ENCODE peak calls at places on chromosome 2, in seven cellular contexts. R, L, H, M, J, X and T are unnamed samples.

GRCh38 chr2:130852521-130853115 is 15.9 kb downstream of the ARHGEF4 start:
- DNase-seq in M (no peak), L (no peak), J (no peak), H (no peak), X (no peak), R (no peak), T (no peak)

GRCh38 chr2:201419057-201419635 is 32.1 kb downstream of the TRAK2 start:
- DNase-seq in L (no peak), H (no peak), R (no peak), J (no peak), M (no peak), X (peak), T (no peak)

GRCh38 chr2:121136323-121136722 is 148.7 kb downstream of the TFCP2L1 start:
- DNase-seq in L (no peak), M (no peak), H (no peak), R (no peak), X (no peak), J (no peak), T (no peak)

GRCh38 chr2:159035790-159036411 is 67.5 kb downstream of the TANC1 start:
- DNase-seq in H (no peak), X (peak), R (no peak), J (peak), M (peak), L (no peak), T (no peak)

GRCh38 chr2:42568431-42569115 is at the start of gene MTA3:
- DNase-seq in M (peak), H (peak), J (peak), R (peak), X (peak), L (peak), T (no peak)

GRCh38 chr2:216694201-216694825 is 1.0 kb downstream of the IGFBP5 start:
- DNase-seq in H (peak), R (no peak), M (no peak), L (peak), J (peak), X (no peak), T (no peak)

GRCh38 chr2:108579631-108580030 is 45.4 kb downstream of the LIMS1 start:
- DNase-seq in X (no peak), M (peak), J (no peak), L (no peak), R (no peak), H (no peak), T (no peak)

GRCh38 chr2:54572262-54572635 is 116.1 kb downstream of the SPTBN1 start:
- DNase-seq in H (no peak), L (no peak), J (peak), M (peak), R (no peak), X (peak), T (no peak)

GRCh38 chr2:200380833-200381542 is 74.5 kb downstream of the SPATS2L start:
- DNase-seq in J (no peak), M (no peak), X (peak), R (no peak), L (no peak), H (no peak), T (no peak)

GRCh38 chr2:158211516-158211915 is 109.8 kb downstream of the UPP2 start:
- DNase-seq in L (no peak), M (peak), H (no peak), J (no peak), X (no peak), R (no peak), T (no peak)

GRCh38 chr2:219171231-219171651 is 1.4 kb upstream of the SLC23A3 start:
- DNase-seq in J (peak), M (peak), L (peak), H (peak), X (peak), R (no peak), T (peak)

GRCh38 chr2:205811387-205811786 is 129.1 kb downstream of the NRP2 start:
- DNase-seq in H (no peak), L (no peak), X (no peak), J (no peak), R (no peak), M (no peak), T (no peak)

GRCh38 chr2:18742382-18742781 is 153.0 kb upstream of the NT5C1B start:
- DNase-seq in L (no peak), M (no peak), H (peak), J (no peak), X (no peak), R (no peak), T (no peak)

GRCh38 chr2:210421916-210422315 is 54.6 kb downstream of the LANCL1 start:
- DNase-seq in M (peak), X (peak), H (no peak), L (no peak), J (peak), R (no peak), T (no peak)

GRCh38 chr2:56337342-56337741 is 153.6 kb downstream of the CCDC85A start:
- DNase-seq in J (no peak), X (peak), H (no peak), R (no peak), M (no peak), L (peak), T (no peak)

GRCh38 chr2:225584821-225585220 is 185.3 kb downstream of the NYAP2 start:
- DNase-seq in J (no peak), X (no peak), M (no peak), R (no peak), L (no peak), H (no peak), T (no peak)

GRCh38 chr2:28445448-28446258 is 50.2 kb upstream of the PLB1 start:
- DNase-seq in M (peak), J (peak), X (peak), H (peak), L (no peak), R (no peak), T (peak)

GRCh38 chr2:46451131-46451711 is 28.1 kb upstream of the TMEM247 start:
- DNase-seq in X (peak), H (no peak), R (no peak), L (no peak), J (no peak), M (peak), T (no peak)

GRCh38 chr2:68594674-68595492 is 48.5 kb upstream of the PROKR1 start:
- DNase-seq in M (peak), R (peak), J (peak), X (peak), H (no peak), L (no peak), T (peak)

GRCh38 chr2:19120941-19121750 is 237.3 kb downstream of the OSR1 start:
- DNase-seq in M (peak), L (no peak), J (peak), H (peak), X (peak), R (no peak), T (peak)

GRCh38 chr2:81194581-81194980 is 890.0 kb upstream of the LRRTM1 start:
- DNase-seq in R (no peak), M (no peak), H (no peak), X (no peak), J (no peak), L (no peak), T (no peak)

GRCh38 chr2:73176881-73177644 is 25.3 kb upstream of the NOTO start:
- DNase-seq in L (peak), H (peak), J (peak), M (peak), R (peak), X (peak), T (peak)

GRCh38 chr2:127614731-127615130 is 31.2 kb upstream of the GPR17 start:
- DNase-seq in R (no peak), M (peak), L (no peak), H (no peak), X (no peak), J (peak), T (no peak)

GRCh38 chr2:219475697-219476604 is 22.7 kb upstream of the GMPPA start:
- DNase-seq in H (peak), L (peak), X (peak), R (no peak), M (peak), J (peak), T (no peak)

GRCh38 chr2:51624995-51625394 is 593.1 kb upstream of the NRXN1 start:
- DNase-seq in R (no peak), L (no peak), X (peak), J (no peak), M (peak), H (no peak), T (no peak)

GRCh38 chr2:44168684-44169154 is at the start of gene PPM1B:
- DNase-seq in R (peak), M (no peak), H (no peak), X (no peak), J (no peak), L (no peak), T (no peak)

GRCh38 chr2:173752152-173752551 is 213.0 kb downstream of the SP3 start:
- DNase-seq in J (peak), X (peak), M (peak), R (no peak), H (no peak), L (no peak), T (no peak)

GRCh38 chr2:80454628-80455027 is 150.1 kb upstream of the LRRTM1 start:
- DNase-seq in X (no peak), M (peak), L (peak), H (peak), R (no peak), J (no peak), T (no peak)

GRCh38 chr2:216533504-216534068 is 34.9 kb downstream of the RPL37A start:
- DNase-seq in M (no peak), X (no peak), R (no peak), L (no peak), H (no peak), J (peak), T (no peak)

GRCh38 chr2:62471816-62472215 is 34.2 kb downstream of the TMEM17 start:
- DNase-seq in R (no peak), L (no peak), H (peak), J (no peak), X (no peak), M (no peak), T (no peak)

GRCh38 chr2:10344105-10345066 is 41.7 kb downstream of the HPCAL1 start:
- DNase-seq in X (no peak), L (no peak), J (no peak), M (no peak), R (no peak), H (no peak), T (peak)

GRCh38 chr2:151946856-151947523 is 118.8 kb upstream of the ARL5A start:
- DNase-seq in H (no peak), R (no peak), L (no peak), J (peak), M (peak), X (peak), T (no peak)

GRCh38 chr2:239921843-239922242 is 103.3 kb downstream of the NDUFA10 start:
- DNase-seq in R (no peak), X (no peak), H (no peak), J (no peak), L (no peak), M (no peak), T (no peak)

GRCh38 chr2:237904806-237905599 is 45.6 kb downstream of the RAMP1 start:
- DNase-seq in X (no peak), M (peak), J (no peak), R (no peak), H (no peak), L (no peak), T (no peak)

GRCh38 chr2:56386657-56387056 is 202.9 kb downstream of the CCDC85A start:
- DNase-seq in M (no peak), X (no peak), L (no peak), H (no peak), J (no peak), R (no peak), T (no peak)

GRCh38 chr2:25131567-25132295 is 36.6 kb downstream of the POMC start:
- DNase-seq in R (no peak), H (no peak), J (peak), X (no peak), L (no peak), M (no peak), T (no peak)

GRCh38 chr2:230865766-230866703 is 1.3 kb downstream of the ITM2C start:
- DNase-seq in R (no peak), L (no peak), X (no peak), J (peak), H (peak), M (no peak), T (no peak)